ENCODE peak calls at places on chromosome 20, in nine cellular contexts. I is fibroblast of gingiva; M is NCI-H2081; F is GM06990; T is activated CD4-positive, alpha-beta T cell treated with anti-CD3 and anti-CD28 coated beads, Interleukin-2, amount 50 U/mL, for 4 hours; A is kidney glomerular epithelial cell; W is thoracic aorta; H is tibial artery; B is AG04449. Y is an unnamed sample.
A peak's percentile ranks its signal among the peaks of the same experiment; 100 is the strongest.

GRCh38 chr20:63441136-63441776 is 31.2 kb downstream of the KCNQ2 start:
- DNase-seq in I (no peak), B (no peak), A (no peak), H (no peak), M (no peak), T (no peak), W (no peak), F (peak; percentile 76), Y (no peak)

GRCh38 chr20:41738584-41739193 is 120.5 kb upstream of the CHD6 start:
- DNase-seq in A (peak; percentile 27), F (no peak), B (no peak), M (peak; percentile 55), H (no peak), T (peak; percentile 3), W (no peak), I (peak; percentile 23), Y (no peak)

GRCh38 chr20:7736336-7736735 is 203.9 kb downstream of the HAO1 start:
- DNase-seq in H (no peak), M (peak; percentile 18), A (no peak), I (peak; percentile 51), W (no peak), T (no peak), F (no peak), B (no peak), Y (no peak)

GRCh38 chr20:63855363-63856110 is 5.8 kb upstream of the ABHD16B start:
- DNase-seq in A (no peak), W (no peak), T (no peak), H (no peak), I (no peak), B (no peak), M (no peak), F (no peak), Y (no peak)

GRCh38 chr20:10061641-10062040 is 26.9 kb downstream of the ANKEF1 start:
- DNase-seq in I (no peak), F (no peak), H (no peak), B (no peak), A (no peak), W (no peak), T (no peak), M (peak; percentile 4), Y (no peak)

GRCh38 chr20:62010551-62011402 is 54.9 kb downstream of the TAF4 start:
- DNase-seq in H (no peak), B (no peak), F (no peak), I (peak; percentile 34), T (peak; percentile 57), M (peak; percentile 34), W (no peak), A (peak; percentile 34), Y (peak; percentile 80)

GRCh38 chr20:37526839-37527637 is 638 bp downstream of the BLCAP start:
- DNase-seq in W (no peak), H (peak; percentile 48), F (no peak), A (no peak), T (no peak), M (no peak), I (peak; percentile 23), B (no peak), Y (no peak)

GRCh38 chr20:45258669-45259068 is 4.3 kb upstream of the SLPI start:
- DNase-seq in F (no peak), A (no peak), T (no peak), I (no peak), W (no peak), B (no peak), M (no peak), H (no peak), Y (no peak)

GRCh38 chr20:2052741-2053140 is 48.9 kb upstream of the STK35 start:
- DNase-seq in M (no peak), B (no peak), A (no peak), H (no peak), T (no peak), I (no peak), F (no peak), W (no peak), Y (no peak)

GRCh38 chr20:23141450-23142161 is 55.5 kb upstream of the CD93 start:
- DNase-seq in T (no peak), W (no peak), H (peak; percentile 43), F (no peak), A (no peak), M (no peak), B (no peak), I (no peak), Y (no peak)

GRCh38 chr20:1437222-1437904 is 29.3 kb downstream of the NSFL1C start:
- DNase-seq in M (peak; percentile 78), H (peak; percentile 73), T (peak; percentile 74), B (peak; percentile 38), A (peak; percentile 57), F (peak; percentile 36), W (no peak), I (peak; percentile 75), Y (peak; percentile 89)

GRCh38 chr20:47603260-47603659 is 101.6 kb downstream of the NCOA3 start:
- DNase-seq in H (no peak), B (no peak), F (no peak), T (no peak), W (no peak), M (no peak), A (no peak), I (no peak), Y (no peak)

GRCh38 chr20:41551011-41551705 is 67.0 kb downstream of the CHD6 start:
- DNase-seq in H (no peak), M (no peak), T (no peak), F (no peak), B (no peak), A (no peak), W (no peak), I (no peak), Y (no peak)

GRCh38 chr20:25044660-25045342 is 13.1 kb downstream of the ACSS1 start:
- DNase-seq in T (no peak), M (no peak), A (no peak), I (no peak), F (no peak), W (no peak), H (peak; percentile 86), B (no peak), Y (peak; percentile 76)

GRCh38 chr20:38392356-38392755 is 42.8 kb downstream of the SNHG17 start:
- DNase-seq in A (no peak), F (no peak), I (no peak), M (no peak), B (no peak), W (no peak), H (no peak), T (no peak), Y (no peak)

GRCh38 chr20:35023624-35024023 is 68.0 kb downstream of the MYH7B start:
- DNase-seq in I (no peak), A (no peak), H (no peak), M (no peak), W (no peak), F (no peak), B (no peak), T (no peak), Y (no peak)

GRCh38 chr20:61901421-61902212 is 164.1 kb downstream of the TAF4 start:
- DNase-seq in H (no peak), B (no peak), T (no peak), F (no peak), A (no peak), I (no peak), M (no peak), W (no peak), Y (no peak)

GRCh38 chr20:29349836-29350235 is 1907.6 kb upstream of the DEFB115 start:
- DNase-seq in W (no peak), I (no peak), T (no peak), F (no peak), M (no peak), H (no peak), A (no peak), B (no peak), Y (no peak)

GRCh38 chr20:24097051-24097450 is 108.5 kb upstream of the GGTLC1 start:
- DNase-seq in I (no peak), M (no peak), H (no peak), W (no peak), B (no peak), T (no peak), A (no peak), F (no peak), Y (no peak)

GRCh38 chr20:17958326-17959256 is 10.0 kb downstream of the SNX5 start:
- DNase-seq in T (no peak), F (no peak), M (no peak), A (no peak), B (no peak), H (no peak), W (no peak), I (peak; percentile 47), Y (no peak)

GRCh38 chr20:6017467-6017866 is 36.4 kb downstream of the LRRN4 start:
- DNase-seq in M (no peak), F (no peak), B (no peak), W (no peak), A (no peak), H (no peak), I (no peak), T (no peak), Y (no peak)

GRCh38 chr20:45359406-45360148 is 3.4 kb upstream of the SYS1 start:
- DNase-seq in H (peak; percentile 64), A (peak; percentile 38), M (no peak), F (no peak), B (no peak), W (no peak), I (no peak), T (no peak), Y (peak; percentile 60)

GRCh38 chr20:1513801-1514200 is 22.6 kb upstream of the SIRPB2 start:
- DNase-seq in H (no peak), B (no peak), T (no peak), W (no peak), I (no peak), M (no peak), A (no peak), F (no peak), Y (no peak)

GRCh38 chr20:12355185-12355584 is 437.5 kb downstream of the BTBD3 start:
- DNase-seq in A (no peak), H (no peak), T (no peak), F (no peak), I (no peak), M (no peak), B (no peak), W (no peak), Y (no peak)

GRCh38 chr20:39233755-39234154 is 271.6 kb downstream of the DHX35 start:
- DNase-seq in A (no peak), H (no peak), T (no peak), B (no peak), I (no peak), W (no peak), M (no peak), F (no peak), Y (no peak)

GRCh38 chr20:36845288-36845969 is 30.5 kb upstream of the TLDC2 start:
- DNase-seq in I (no peak), M (peak; percentile 67), H (no peak), A (no peak), W (no peak), T (no peak), B (no peak), F (peak; percentile 73), Y (no peak)

GRCh38 chr20:44938637-44939036 is 21.6 kb downstream of the TOMM34 start:
- DNase-seq in M (no peak), H (no peak), B (no peak), I (peak; percentile 21), T (no peak), W (no peak), F (no peak), A (no peak), Y (no peak)

Y was measured in cardiac septum.